ENCODE peak calls at places on chromosomes 13 and 19, in five cellular contexts. I, P, H, D and M are unnamed samples.

GRCh38 chr13:111011899-111012298 is 97.0 kb upstream of the ANKRD10 start:
- DNase-seq in H (no peak), I (no peak), D (no peak), P (no peak), M (no peak)

GRCh38 chr13:88601949-88602348 is 930.8 kb downstream of the SLITRK5 start:
- DNase-seq in I (no peak), D (no peak), P (no peak), H (no peak), M (no peak)

GRCh38 chr13:28421674-28422410 is 73.1 kb downstream of the FLT1 start:
- DNase-seq in P (no peak), D (no peak), H (no peak), I (no peak), M (no peak)

GRCh38 chr13:40665754-40666057 is 735 bp downstream of the FOXO1 start:
- DNase-seq in P (no peak), I (no peak), D (no peak), H (no peak), M (no peak)

GRCh38 chr13:49652691-49653305 is 24.5 kb downstream of the ARL11 start:
- DNase-seq in I (peak; percentile 44), H (peak; percentile 9), P (no peak), D (peak; percentile 32), M (no peak)

GRCh38 chr19:41218615-41219507 is at the start of gene AXL:
- DNase-seq in H (peak; percentile 12), P (peak; percentile 83), D (peak; percentile 64), I (peak; percentile 84), M (peak; percentile 95)

GRCh38 chr19:12202250-12202649 is 39.4 kb downstream of the ZNF136 start:
- DNase-seq in I (no peak), D (peak; percentile 64), P (no peak), H (peak; percentile 14), M (no peak)

GRCh38 chr13:79285159-79285558 is 120.9 kb downstream of the RBM26 start:
- DNase-seq in D (no peak), H (no peak), I (no peak), P (no peak), M (no peak)

GRCh38 chr13:44171861-44172260 is 201.8 kb upstream of the SERP2 start:
- DNase-seq in I (no peak), P (no peak), D (no peak), H (no peak), M (no peak)

GRCh38 chr19:2318923-2319322 is 9.5 kb downstream of the LSM7 start:
- DNase-seq in D (no peak), I (no peak), H (no peak), P (no peak), M (no peak)

GRCh38 chr13:29849731-29850212 is 645 bp downstream of the UBL3 start:
- DNase-seq in I (peak; percentile 49), P (peak; percentile 63), D (peak; percentile 69), H (peak; percentile 66), M (peak; percentile 84)

GRCh38 chr13:52454459-52454824 is 836 bp upstream of the CKAP2 start:
- DNase-seq in H (no peak), D (peak; percentile 53), I (no peak), P (no peak), M (no peak)

GRCh38 chr19:53768401-53768800 is 55.7 kb downstream of the NLRP12 start:
- DNase-seq in H (no peak), P (no peak), I (no peak), D (no peak), M (no peak)

GRCh38 chr13:90302113-90302512 is 1045.4 kb upstream of the MIR17HG start:
- DNase-seq in P (no peak), I (no peak), D (no peak), H (no peak), M (no peak)

GRCh38 chr19:16615788-16616187 is 12.2 kb downstream of the MED26 start:
- DNase-seq in P (no peak), D (no peak), I (no peak), H (no peak), M (no peak)

GRCh38 chr13:80399340-80400163 is 58.6 kb upstream of the SPRY2 start:
- DNase-seq in P (no peak), D (peak; percentile 23), I (no peak), H (no peak), M (no peak)

GRCh38 chr19:55206664-55207500 is 2.4 kb downstream of the PTPRH start:
- DNase-seq in I (peak; percentile 44), P (peak; percentile 82), D (peak; percentile 91), H (peak; percentile 89), M (no peak)

GRCh38 chr13:23547000-23547590 is 23.1 kb upstream of the TNFRSF19 start:
- DNase-seq in D (peak; percentile 9), H (no peak), I (no peak), P (peak; percentile 25), M (no peak)

GRCh38 chr19:49331616-49332055 is 3.6 kb upstream of the CD37 start:
- DNase-seq in I (no peak), H (no peak), P (no peak), D (no peak), M (peak; percentile 57)

GRCh38 chr13:42333613-42334328 is 61.8 kb downstream of the AKAP11 start:
- DNase-seq in I (no peak), P (no peak), H (no peak), D (no peak), M (no peak)

GRCh38 chr13:42969558-42970172 is 22.4 kb downstream of the EPSTI1 start:
- DNase-seq in I (peak; percentile 81), D (peak; percentile 90), P (peak; percentile 76), H (peak; percentile 49), M (peak; percentile 74)

GRCh38 chr19:46373573-46374359 is 26.9 kb downstream of the PPP5C start:
- DNase-seq in I (no peak), H (peak; percentile 96), P (no peak), D (peak; percentile 94), M (peak; percentile 77)

GRCh38 chr19:46551175-46551574 is 50.0 kb upstream of the CALM3 start:
- DNase-seq in I (no peak), D (no peak), P (no peak), H (no peak), M (no peak)

GRCh38 chr13:102484329-102484728 is 82.5 kb upstream of the FGF14 start:
- DNase-seq in H (no peak), I (no peak), D (no peak), P (no peak), M (no peak)

GRCh38 chr19:7373862-7374261 is 25.1 kb downstream of the ARHGEF18 start:
- DNase-seq in I (no peak), D (peak; percentile 40), P (no peak), H (no peak), M (no peak)

GRCh38 chr19:48445606-48446481 is at the start of gene GRWD1:
- DNase-seq in I (peak; percentile 88), D (peak; percentile 93), P (peak; percentile 94), H (peak; percentile 91), M (peak; percentile 93)

GRCh38 chr19:28454083-28454482 is 758.9 kb downstream of the UQCRFS1 start:
- DNase-seq in H (no peak), I (no peak), P (no peak), D (no peak), M (peak; percentile 36)

GRCh38 chr13:26323764-26324163 is 69.8 kb downstream of the CDK8 start:
- DNase-seq in H (no peak), I (no peak), D (no peak), P (no peak), M (no peak)

GRCh38 chr19:33876192-33876591 is 79.5 kb downstream of the KCTD15 start:
- DNase-seq in I (no peak), P (no peak), H (no peak), D (no peak), M (no peak)

GRCh38 chr13:104530741-104531140 is 1464.5 kb upstream of the SLC10A2 start:
- DNase-seq in P (no peak), D (no peak), H (no peak), I (no peak), M (no peak)

GRCh38 chr13:44380404-44381165 is 7.0 kb downstream of the SERP2 start:
- DNase-seq in D (no peak), H (no peak), I (no peak), P (no peak), M (no peak)

GRCh38 chr19:56253737-56254136 is 18.8 kb upstream of the EDDM13 start:
- DNase-seq in H (no peak), P (no peak), D (no peak), I (peak; percentile 15), M (no peak)

GRCh38 chr19:3760871-3761361 is 576 bp downstream of the APBA3 start:
- DNase-seq in I (no peak), H (no peak), P (no peak), D (no peak), M (no peak)

GRCh38 chr19:3761382-3762129 is at the start of gene APBA3:
- DNase-seq in H (peak; percentile 84), P (peak; percentile 88), I (peak; percentile 92), D (peak; percentile 95), M (peak; percentile 93)

GRCh38 chr19:3762501-3763459 is at the start of gene MRPL54:
- DNase-seq in D (peak; percentile 100), I (peak; percentile 96), P (peak; percentile 99), H (peak; percentile 99), M (peak; percentile 99)

GRCh38 chr19:3759482-3760254 is 1.8 kb downstream of the APBA3 start:
- DNase-seq in P (no peak), I (no peak), H (no peak), D (no peak), M (no peak)

DNA sequence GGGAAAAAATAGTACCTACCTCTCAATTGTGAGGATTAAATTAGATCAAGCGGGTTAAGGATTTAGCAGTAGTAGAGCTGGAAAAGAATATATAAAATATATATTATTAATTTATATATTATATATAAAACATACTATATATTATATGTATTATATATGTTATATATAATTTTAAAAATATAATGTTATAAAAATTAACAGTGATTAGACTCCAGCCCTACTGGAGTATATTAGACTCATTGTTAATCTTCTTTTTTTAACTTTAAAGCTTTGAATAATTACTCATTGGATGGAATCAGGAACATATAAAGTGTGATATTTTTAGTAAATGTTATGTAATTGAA is 380 bp upstream of the MRPL54 start:
- DNase-seq in D (no peak), I (no peak), P (no peak), H (no peak), M (no peak)
- H3K4me3 ChIP-seq in D (no peak overlapping the region), I (no peak overlapping the region), P (no peak overlapping the region), H (peak overlapping the region; percentile 60), M (peak overlapping the region; percentile 97)

GRCh38 chr13:73985789-73986188 is 148.4 kb downstream of the KLF12 start:
- DNase-seq in I (no peak), H (no peak), P (no peak), D (no peak), M (no peak)
- H3K27ac ChIP-seq in I (no peak overlapping the region), H (no peak overlapping the region), P (no peak overlapping the region), D (no peak overlapping the region), M (no peak overlapping the region)

GRCh38 chr13:35699181-35699580 is 222.7 kb upstream of the MAB21L1 start:
- DNase-seq in I (no peak), D (no peak), P (no peak), H (no peak), M (no peak)
- H3K4me3 ChIP-seq in I (no peak overlapping the region), D (no peak overlapping the region), P (no peak overlapping the region), H (no peak overlapping the region), M (no peak overlapping the region)

GRCh38 chr19:30224689-30225606 is 147.2 kb upstream of the ZNF536 start:
- DNase-seq in D (no peak), H (no peak), P (no peak), I (no peak), M (no peak)

GRCh38 chr19:30227661-30228112 is 144.5 kb upstream of the ZNF536 start:
- DNase-seq in I (peak; percentile 46), P (no peak), D (peak; percentile 57), H (peak; percentile 45), M (no peak)

GRCh38 chr19:30225615-30226463 is 146.3 kb upstream of the ZNF536 start:
- DNase-seq in H (no peak), P (no peak), D (no peak), I (no peak), M (no peak)

GRCh38 chr19:30227071-30227621 is 145.0 kb upstream of the ZNF536 start:
- DNase-seq in H (no peak), D (no peak), P (no peak), I (no peak), M (no peak)

GRCh38 chr19:30226464-30227070 is 145.6 kb upstream of the ZNF536 start:
- DNase-seq in D (peak; percentile 25), I (no peak), H (no peak), P (no peak), M (no peak)
- H3K27ac ChIP-seq in D (peak overlapping the region; percentile 63), I (peak overlapping the region; percentile 95), H (no peak overlapping the region), P (no peak overlapping the region), M (no peak overlapping the region)